ENCODE peak calls at places on chromosome 19, in six cellular contexts. N, Z, O, P, U and K are unnamed samples.
A peak's percentile ranks its signal among the peaks of the same experiment; 100 is the strongest.

GRCh38 chr19:13150919-13151604 is 851 bp downstream of the IER2 start:
- DNase-seq in N (no peak), P (no peak), U (no peak), Z (peak; percentile 77), O (peak; percentile 42), K (no peak)

GRCh38 chr19:57566396-57567256 is 7.0 kb upstream of the ZNF550 start:
- DNase-seq in Z (no peak), P (no peak), O (no peak), U (no peak), N (peak; percentile 38), K (no peak)

GRCh38 chr19:39805120-39805519 is 26.5 kb downstream of the LEUTX start:
- DNase-seq in O (no peak), N (peak; percentile 15), Z (no peak), U (no peak), P (no peak), K (no peak)

GRCh38 chr19:7657047-7657779 is 11.6 kb upstream of the RETN start:
- DNase-seq in U (no peak), O (no peak), Z (no peak), P (no peak), N (no peak), K (no peak)

GRCh38 chr19:13459351-13459750 is 46.9 kb downstream of the CACNA1A start:
- DNase-seq in N (no peak), O (no peak), Z (peak; percentile 60), P (no peak), U (no peak), K (no peak)

GRCh38 chr19:10736916-10737551 is 19.2 kb downstream of the DNM2 start:
- DNase-seq in Z (no peak), U (no peak), N (no peak), O (peak; percentile 26), P (no peak), K (no peak)

GRCh38 chr19:51460164-51460992 is 2.1 kb upstream of the SIGLEC8 start:
- DNase-seq in P (peak; percentile 32), Z (no peak), U (no peak), N (peak; percentile 7), O (peak; percentile 56), K (no peak)

GRCh38 chr19:17967258-17968051 is 548 bp downstream of the KCNN1 start:
- DNase-seq in P (no peak), N (no peak), O (peak; percentile 47), U (no peak), Z (no peak), K (no peak)

GRCh38 chr19:32266453-32266852 is 79.0 kb upstream of the ZNF507 start:
- DNase-seq in P (no peak), Z (no peak), N (no peak), U (no peak), O (no peak), K (no peak)

GRCh38 chr19:51140441-51140840 is 1.7 kb upstream of the SIGLEC7 start:
- DNase-seq in N (no peak), O (no peak), P (no peak), U (no peak), Z (no peak), K (no peak)

GRCh38 chr19:51480590-51480989 is 2.3 kb downstream of the CEACAM18 start:
- DNase-seq in N (no peak), U (no peak), Z (no peak), O (peak; percentile 72), P (peak; percentile 35), K (no peak)

GRCh38 chr19:40768936-40769335 is 6.4 kb upstream of the MIA start:
- DNase-seq in O (no peak), U (no peak), N (no peak), P (no peak), Z (no peak), K (no peak)

DNA sequence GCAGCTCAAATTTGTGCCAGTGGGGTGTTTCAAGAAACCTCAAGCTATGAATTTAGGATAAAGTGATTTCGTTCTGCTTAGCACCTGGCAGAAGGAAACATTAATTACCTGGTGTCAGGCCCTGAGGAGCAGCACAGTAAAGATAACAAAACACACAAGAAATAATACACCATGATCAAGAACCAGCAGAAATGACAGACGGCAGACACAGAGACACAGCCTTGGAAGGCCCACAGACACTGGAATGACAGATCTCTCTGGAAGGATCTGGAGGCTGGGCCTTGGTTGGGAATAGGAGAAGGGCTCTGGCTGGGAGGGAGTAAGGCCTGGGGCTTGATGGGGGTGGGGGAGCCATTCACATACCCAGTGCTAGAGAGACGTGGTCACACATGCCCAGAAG is 10.8 kb downstream of the PRODH2 start:
- DNase-seq in U (no peak), N (no peak), O (no peak), P (no peak), Z (no peak), K (no peak)
- H3K27me3 ChIP-seq in U (no peaks in the 10 kb centered on the region), N (peaks cover 26% of the 10 kb centered on the region), O (no peaks in the 10 kb centered on the region), P (peaks cover 17% of the 10 kb centered on the region), Z (peaks cover 8% of the 10 kb centered on the region), K (peaks cover 28% of the 10 kb centered on the region)

DNA sequence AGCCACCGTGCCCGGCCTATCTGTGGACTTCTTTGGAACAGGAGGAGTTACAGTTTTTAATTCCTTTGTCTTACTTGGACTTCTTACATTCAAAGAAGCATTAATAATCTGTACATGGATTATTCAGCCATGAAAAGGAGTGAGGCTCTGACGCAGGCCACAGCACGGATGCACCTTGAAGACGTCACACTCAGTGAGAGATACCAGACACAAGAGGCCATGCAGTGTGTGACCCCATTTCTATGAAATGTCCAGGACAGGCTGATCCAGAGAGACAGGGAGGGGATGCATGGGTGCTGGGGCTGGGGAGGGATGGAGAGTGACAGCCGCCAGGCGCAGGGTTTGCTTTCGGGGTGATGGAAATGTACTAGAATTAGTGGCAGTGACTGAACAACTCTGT is 25.5 kb downstream of the PIP5K1C start:
- DNase-seq in N (no peak), Z (no peak), U (no peak), O (no peak), P (no peak), K (no peak)
- TF ChIP-seq POLR2A in N (no peak), Z (no peak), U (no peak), O (no peak), P (no peak), K (no peak)

GRCh38 chr19:5691205-5691929 is 1.3 kb downstream of the RPL36 start:
- DNase-seq in O (peak; percentile 65), Z (peak; percentile 89), N (peak; percentile 31), P (peak; percentile 89), U (no peak), K (peak; percentile 68)

GRCh38 chr19:5692785-5693194 is 2.7 kb downstream of the RPL36 start:
- DNase-seq in O (no peak), U (no peak), Z (no peak), N (no peak), P (no peak), K (no peak)

GRCh38 chr19:5691930-5692784 is 2.1 kb downstream of the RPL36 start:
- DNase-seq in Z (peak; percentile 64), O (no peak), P (peak; percentile 69), U (no peak), N (peak; percentile 11), K (no peak)

GRCh38 chr19:5690125-5690954 is at the start of gene RPL36:
- DNase-seq in O (peak; percentile 79), U (peak; percentile 97), P (peak; percentile 99), N (peak; percentile 93), Z (peak; percentile 99), K (peak; percentile 97)

DNA sequence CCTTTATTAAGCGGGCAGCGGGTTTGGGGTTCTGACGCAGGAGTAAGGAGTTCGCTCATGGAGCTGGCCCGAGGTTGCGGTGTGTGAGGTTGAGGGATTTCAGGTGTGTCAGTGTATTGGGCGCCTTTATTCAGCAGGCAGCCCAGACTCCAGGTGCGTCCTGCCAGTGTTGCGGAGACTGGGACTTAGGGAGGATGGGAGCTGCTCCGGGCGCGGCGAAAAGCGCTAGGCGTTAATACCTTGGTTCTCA is 785 bp downstream of the RPL36 start:
- DNase-seq in N (no peak), P (no peak), Z (no peak), U (no peak), O (no peak), K (no peak)
- H3K4me3 ChIP-seq in N (peak overlapping the region; percentile 74), P (peak overlapping the region; percentile 68), Z (peak overlapping the region; percentile 97), U (peak overlapping the region; percentile 83), O (peak overlapping the region; percentile 100), K (peak overlapping the region; percentile 85)

DNA sequence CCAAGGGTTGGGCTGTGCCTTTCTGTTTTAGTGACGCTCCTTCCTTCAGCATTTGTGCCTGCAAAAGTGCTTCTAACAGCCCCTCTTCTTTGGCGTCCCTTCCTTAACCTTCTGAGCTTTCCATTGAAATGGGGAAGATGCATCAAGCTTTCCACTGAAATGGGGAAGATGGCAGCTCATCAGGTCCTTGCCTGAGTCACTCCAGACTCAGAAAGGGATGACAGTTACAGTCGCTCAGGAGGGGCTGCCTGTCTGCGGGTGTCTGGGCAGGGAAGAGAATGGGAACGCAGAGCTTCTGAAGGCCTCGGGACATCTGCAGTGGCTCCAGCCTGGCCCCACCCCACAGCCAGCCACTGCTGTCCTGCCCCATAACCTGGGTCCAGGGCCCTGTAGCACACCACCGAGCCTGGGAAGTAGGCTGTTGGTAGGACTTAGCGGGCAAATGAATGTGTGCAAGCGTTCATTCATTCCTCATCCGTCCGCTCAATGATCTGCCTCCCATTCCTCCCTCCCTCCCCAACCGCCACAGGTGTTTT is 9.8 kb downstream of the AP1M1 start:
- DNase-seq in U (no peak), O (no peak), P (peak; percentile 46), Z (no peak), N (no peak), K (no peak)
- H3K27me3 ChIP-seq in U (no peaks in the 10 kb centered on the region), O (no peaks in the 10 kb centered on the region), P (no peaks in the 10 kb centered on the region), Z (no peaks in the 10 kb centered on the region), N (no peaks in the 10 kb centered on the region), K (no peaks in the 10 kb centered on the region)